ENCODE peak calls at places on chromosomes 2 and 18, in six cellular contexts. S is IMR-90, E is H9, J is mesenchymal stem cell, W is H1, Z is trophoblast cell. H is an unnamed sample.

GRCh38 chr18:9643549-9643948 is 29.2 kb upstream of the PPP4R1 start:
- DNase-seq in S (peak), E (peak), J (peak), Z (peak), W (no peak), H (peak)

GRCh38 chr2:200786826-200787225 is 24.9 kb upstream of the BZW1 start:
- DNase-seq in J (peak), Z (peak), W (no peak), E (no peak), S (peak), H (no peak)

GRCh38 chr2:63642941-63643340 is 54.2 kb downstream of the MDH1 start:
- DNase-seq in Z (no peak), E (no peak), J (no peak), S (peak), W (no peak), H (no peak)

GRCh38 chr18:68865503-68865902 is 67.6 kb downstream of the CCDC102B start:
- DNase-seq in E (no peak), J (no peak), W (no peak), S (no peak), Z (no peak), H (no peak)

GRCh38 chr2:168499500-168499899 is 43.4 kb downstream of the CERS6 start:
- DNase-seq in Z (no peak), E (no peak), J (no peak), S (no peak), W (no peak), H (no peak)

GRCh38 chr2:20213651-20214565 is 11.0 kb downstream of the SDC1 start:
- DNase-seq in Z (peak), S (no peak), W (no peak), E (no peak), J (no peak), H (no peak)

GRCh38 chr2:231387904-231388724 is 7.4 kb upstream of the B3GNT7 start:
- DNase-seq in W (no peak), E (no peak), S (peak), Z (peak), J (peak), H (no peak)

GRCh38 chr2:215145611-215146010 is 7.2 kb upstream of the ABCA12 start:
- DNase-seq in W (no peak), E (no peak), S (no peak), Z (no peak), J (no peak), H (no peak)

GRCh38 chr2:233849607-233850271 is 4.6 kb downstream of the HJURP start:
- DNase-seq in Z (no peak), S (no peak), W (no peak), J (no peak), E (no peak), H (no peak)

GRCh38 chr18:74803769-74804168 is 206.1 kb downstream of the ZNF407 start:
- DNase-seq in Z (peak), W (no peak), S (no peak), E (no peak), J (no peak), H (no peak)

GRCh38 chr2:223576873-223577272 is 25.3 kb downstream of the SCG2 start:
- DNase-seq in J (peak), S (peak), E (no peak), W (no peak), Z (peak), H (no peak)

GRCh38 chr2:71226391-71226964 is 425 bp downstream of the PAIP2B start:
- DNase-seq in W (peak), J (no peak), S (no peak), E (peak), Z (peak), H (peak)

GRCh38 chr2:239330836-239331235 is 70.0 kb downstream of the HDAC4 start:
- DNase-seq in W (peak), E (no peak), J (no peak), S (no peak), Z (no peak), H (no peak)

GRCh38 chr18:40094441-40094840 is 1860.6 kb upstream of the PIK3C3 start:
- DNase-seq in Z (no peak), E (no peak), W (no peak), J (peak), S (no peak), H (no peak)

GRCh38 chr2:105814291-105814940 is 69.7 kb downstream of the NCK2 start:
- DNase-seq in S (no peak), Z (no peak), J (no peak), W (no peak), E (no peak), H (no peak)

GRCh38 chr2:132597831-132598230 is 72.2 kb downstream of the LYPD1 start:
- DNase-seq in E (no peak), S (no peak), W (no peak), Z (no peak), J (no peak), H (no peak)

GRCh38 chr2:102055346-102055975 is 63.7 kb downstream of the IL1R2 start:
- DNase-seq in E (no peak), S (peak), W (no peak), Z (no peak), J (peak), H (no peak)

GRCh38 chr2:28726177-28726576 is 25.5 kb upstream of the PPP1CB start:
- DNase-seq in S (no peak), W (no peak), Z (no peak), E (no peak), J (no peak), H (no peak)

GRCh38 chr2:148888003-148888501 is 13.0 kb downstream of the KIF5C start:
- DNase-seq in S (no peak), E (peak), W (no peak), J (no peak), Z (no peak), H (peak)

GRCh38 chr2:222424729-222425671 is 657 bp downstream of the SGPP2 start:
- DNase-seq in S (no peak), J (no peak), Z (peak), E (peak), W (peak), H (no peak)

GRCh38 chr2:174675615-174676014 is 78.0 kb upstream of the WIPF1 start:
- DNase-seq in E (no peak), S (no peak), Z (no peak), W (no peak), J (no peak), H (no peak)

GRCh38 chr2:61633250-61633649 is 95.1 kb upstream of the XPO1 start:
- DNase-seq in S (no peak), E (no peak), W (no peak), J (no peak), Z (no peak), H (no peak)

GRCh38 chr2:104870249-104870816 is 16.4 kb downstream of the POU3F3 start:
- DNase-seq in Z (no peak), W (no peak), E (no peak), S (no peak), J (no peak), H (no peak)

GRCh38 chr2:20465716-20466391 is 19.0 kb downstream of the RHOB start:
- DNase-seq in Z (no peak), S (no peak), W (no peak), J (no peak), E (no peak), H (no peak)

GRCh38 chr2:226093364-226093763 is 693.9 kb downstream of the NYAP2 start:
- DNase-seq in S (no peak), J (no peak), E (no peak), W (no peak), Z (no peak), H (no peak)

GRCh38 chr2:155310589-155310988 is 612.1 kb downstream of the KCNJ3 start:
- DNase-seq in W (no peak), J (peak), Z (peak), S (no peak), E (no peak), H (peak)

GRCh38 chr2:237178396-237178795 is 92.7 kb downstream of the COPS8 start:
- DNase-seq in J (peak), S (peak), W (no peak), E (no peak), Z (no peak), H (no peak)

GRCh38 chr2:136407113-136407951 is 289.4 kb upstream of the CXCR4 start:
- DNase-seq in Z (no peak), S (no peak), W (no peak), E (no peak), J (no peak), H (no peak)

GRCh38 chr2:11446733-11447248 is 19.2 kb downstream of the E2F6 start:
- DNase-seq in J (peak), W (peak), E (peak), Z (peak), S (peak), H (peak)

GRCh38 chr2:18178736-18179349 is 300.4 kb downstream of the KCNS3 start:
- DNase-seq in W (peak), S (peak), J (peak), Z (peak), E (peak), H (peak)

GRCh38 chr2:136327162-136327852 is 209.4 kb upstream of the CXCR4 start:
- DNase-seq in S (peak), J (peak), W (no peak), E (no peak), Z (peak), H (no peak)

GRCh38 chr18:77091366-77091765 is 41.2 kb downstream of the MBP start:
- DNase-seq in Z (no peak), W (no peak), J (no peak), E (no peak), S (no peak), H (no peak)

GRCh38 chr2:191301971-191302370 is 56.8 kb downstream of the MYO1B start:
- DNase-seq in S (no peak), W (no peak), J (no peak), E (no peak), Z (no peak), H (no peak)

GRCh38 chr2:67209107-67209506 is 188.0 kb upstream of the ETAA1 start:
- DNase-seq in J (no peak), S (no peak), Z (no peak), W (no peak), E (no peak), H (no peak)

GRCh38 chr2:99940963-99941362 is 201.4 kb downstream of the AFF3 start:
- DNase-seq in S (peak), E (no peak), W (no peak), J (no peak), Z (no peak), H (no peak)

GRCh38 chr2:149125031-149125725 is 86.7 kb downstream of the LYPD6B start:
- DNase-seq in E (no peak), J (no peak), W (no peak), S (no peak), Z (no peak), H (no peak)

GRCh38 chr2:27839022-27839618 is 51.1 kb downstream of the RBKS start:
- DNase-seq in W (no peak), E (no peak), J (no peak), S (no peak), Z (no peak), H (no peak)

GRCh38 chr2:64143154-64144056 is 815 bp downstream of the PELI1 start:
- DNase-seq in J (peak), S (peak), W (peak), E (peak), Z (peak), H (peak)

GRCh38 chr18:53795061-53795460 is 429.4 kb downstream of the MBD2 start:
- DNase-seq in Z (no peak), S (no peak), E (no peak), W (no peak), J (no peak), H (no peak)

GRCh38 chr2:196546151-196546919 is 93.2 kb upstream of the CCDC150 start:
- DNase-seq in W (no peak), E (no peak), Z (no peak), J (no peak), S (no peak), H (no peak)

GRCh38 chr2:196549052-196549451 is 90.5 kb upstream of the CCDC150 start:
- DNase-seq in Z (no peak), J (no peak), S (no peak), E (no peak), W (no peak), H (no peak)

GRCh38 chr2:196555161-196555560 is 84.4 kb upstream of the CCDC150 start:
- DNase-seq in W (no peak), J (no peak), S (no peak), Z (no peak), E (no peak), H (no peak)

GRCh38 chr2:196555726-196556125 is 83.8 kb upstream of the CCDC150 start:
- DNase-seq in Z (no peak), E (no peak), S (no peak), J (no peak), W (no peak), H (no peak)

DNA sequence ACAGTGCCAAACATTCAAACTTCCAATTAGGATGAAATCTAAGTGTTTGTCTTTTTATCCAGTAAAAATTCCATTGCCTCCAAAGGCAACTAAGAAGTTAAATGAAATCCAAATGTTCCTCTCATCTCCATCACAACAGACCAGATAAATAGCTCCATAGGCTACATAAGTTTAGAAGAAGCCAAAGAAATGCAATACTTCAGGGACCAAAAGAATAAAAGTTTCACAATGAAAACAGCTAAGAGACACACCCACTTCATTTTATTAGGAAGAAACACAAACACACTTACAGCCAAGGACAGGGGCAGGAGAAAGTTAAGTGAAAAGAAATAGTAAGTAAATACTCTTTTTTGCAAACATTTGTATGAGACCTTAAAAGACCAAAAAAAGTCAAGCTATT is 88.5 kb upstream of the CCDC150 start:
- DNase-seq in S (no peak), J (no peak), E (no peak), Z (no peak), W (no peak), H (no peak)
- H4K91ac ChIP-seq in S (no peak), J (no peak), E (no peak), Z (no peak), W (no peak), H (no peak)

GRCh38 chr18:596288-596881 is 403 bp upstream of the CLUL1 start:
- DNase-seq in Z (peak), S (no peak), E (peak), J (no peak), W (peak), H (peak)
- H3K27ac ChIP-seq in Z (no peak), S (no peak), E (no peak), J (no peak), W (no peak), H (no peak)

GRCh38 chr2:106932644-106933043 is 46.7 kb upstream of the ST6GAL2 start:
- DNase-seq in Z (no peak), E (no peak), J (no peak), S (no peak), W (no peak), H (no peak)

GRCh38 chr2:106931742-106932335 is 45.9 kb upstream of the ST6GAL2 start:
- DNase-seq in W (no peak), E (no peak), J (no peak), S (no peak), Z (peak), H (no peak)
- H4K91ac ChIP-seq in W (no peak), E (no peak), J (no peak), S (no peak), Z (no peak), H (no peak)

DNA sequence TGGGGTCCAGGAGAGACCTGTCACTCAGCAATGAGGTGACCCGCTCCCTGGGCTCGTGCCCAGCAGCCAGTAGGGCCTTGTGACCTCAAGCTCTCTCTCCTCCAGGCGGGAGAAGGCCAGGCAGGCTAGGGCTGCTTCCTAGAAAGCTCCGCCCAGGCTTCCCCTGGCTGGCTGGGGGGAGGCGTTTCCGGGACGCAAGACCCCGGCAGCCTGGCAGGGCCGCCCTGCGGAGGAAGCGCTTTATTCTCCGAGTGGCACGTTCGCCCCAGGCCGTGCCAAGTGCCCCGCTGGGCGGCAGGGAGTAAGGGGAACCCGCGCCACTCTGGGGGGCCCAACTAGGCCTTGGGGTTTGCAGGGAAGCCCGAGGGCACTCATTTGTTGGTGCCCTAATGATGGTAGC is 21.2 kb upstream of the EPAS1 start:
- DNase-seq in Z (no peak), S (no peak), W (peak), E (peak), J (no peak), H (no peak)
- H3K27ac ChIP-seq in Z (no peak), S (no peak), W (no peak), E (no peak), J (no peak), H (no peak)

GRCh38 chr2:75608684-75609333 is 37.8 kb upstream of the MRPL19 start:
- DNase-seq in S (peak), Z (peak), E (peak), J (peak), W (peak), H (peak)
- H4K91ac ChIP-seq in S (peak), Z (peak), E (no peak), J (no peak), W (no peak), H (no peak)

GRCh38 chr2:163693484-163693883 is 42.3 kb downstream of the FIGN start:
- DNase-seq in S (no peak), Z (no peak), W (no peak), E (no peak), J (no peak), H (no peak)

GRCh38 chr2:163687213-163687612 is 48.6 kb downstream of the FIGN start:
- DNase-seq in J (no peak), E (no peak), S (no peak), Z (no peak), W (no peak), H (no peak)

GRCh38 chr2:163690896-163691295 is 44.9 kb downstream of the FIGN start:
- DNase-seq in S (no peak), J (no peak), Z (no peak), W (no peak), E (no peak), H (no peak)

GRCh38 chr2:163692611-163693482 is 43.0 kb downstream of the FIGN start:
- DNase-seq in E (peak), Z (no peak), J (peak), W (no peak), S (peak), H (no peak)

DNA sequence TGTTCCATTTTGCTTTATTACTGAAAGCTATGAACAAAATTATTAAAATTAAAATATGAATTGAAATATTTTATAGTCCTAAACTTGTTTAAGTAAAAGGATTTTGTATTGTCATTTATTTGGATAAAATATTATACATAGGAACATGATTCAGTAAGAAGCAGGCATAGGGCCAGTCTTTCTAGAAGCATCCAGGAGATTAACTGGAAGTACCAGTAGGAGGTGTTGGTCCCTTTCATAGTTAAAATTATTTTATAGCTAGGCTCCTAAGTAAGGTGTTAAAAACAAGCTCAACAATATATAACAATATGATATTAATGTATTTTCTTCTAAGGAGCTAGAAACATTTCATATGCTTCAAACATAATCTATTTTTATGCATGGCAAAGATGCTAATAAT is 43.7 kb downstream of the FIGN start:
- DNase-seq in J (no peak), S (no peak), Z (no peak), W (no peak), E (no peak), H (no peak)
- H3K27ac ChIP-seq in J (no peak), S (no peak), Z (no peak), W (no peak), E (no peak), H (no peak)

GRCh38 chr2:74094291-74094690 is 53.4 kb downstream of the BOLA3 start:
- DNase-seq in J (no peak), S (no peak), Z (no peak), E (peak), W (no peak), H (no peak)

GRCh38 chr2:74093426-74093825 is 54.3 kb downstream of the BOLA3 start:
- DNase-seq in Z (no peak), S (no peak), E (no peak), J (no peak), W (no peak), H (no peak)

GRCh38 chr2:74091391-74091790 is 56.3 kb downstream of the BOLA3 start:
- DNase-seq in Z (no peak), E (no peak), W (peak), J (no peak), S (no peak), H (no peak)

GRCh38 chr2:74093840-74094239 is 53.9 kb downstream of the BOLA3 start:
- DNase-seq in J (no peak), W (no peak), Z (no peak), S (no peak), E (peak), H (no peak)

GRCh38 chr2:74092236-74092635 is 55.5 kb downstream of the BOLA3 start:
- DNase-seq in W (peak), S (no peak), Z (peak), E (peak), J (no peak), H (no peak)
- H4K91ac ChIP-seq in W (no peak), S (no peak), Z (no peak), E (no peak), J (no peak), H (no peak)

GRCh38 chr2:157476915-157477709 is 33.2 kb upstream of the CYTIP start:
- DNase-seq in E (no peak), S (peak), W (no peak), J (no peak), Z (no peak), H (no peak)
- H3K27ac ChIP-seq in E (no peak), S (no peak), W (no peak), J (no peak), Z (no peak), H (no peak)

H was measured in neuronal stem cell.